ENCODE peak calls at places on chromosome 4, in six cellular contexts. F is HCT116, L is GM12878, E is HepG2, G is H1, Q is K562. U is an unnamed sample. For H3K9me3, the result is how much of the 10 kb centered on the place peaks cover.

GRCh38 chr4:103415801-103416200 is 217.7 kb upstream of the CENPE start:
- DNase-seq in F (no peak), L (no peak), E (no peak), G (no peak), Q (no peak), U (no peak)

GRCh38 chr4:10115657-10116624 is 658 bp downstream of the WDR1 start:
- DNase-seq in F (peak), L (peak), E (peak), G (peak), Q (peak), U (no peak)

GRCh38 chr4:6905501-6905900 is 4.1 kb upstream of the TBC1D14 start:
- DNase-seq in F (no peak), L (no peak), E (no peak), G (no peak), Q (no peak), U (no peak)

GRCh38 chr4:47210828-47211227 is 179.5 kb downstream of the GABRB1 start:
- DNase-seq in F (no peak), L (no peak), E (no peak), G (no peak), Q (no peak), U (no peak)

GRCh38 chr4:94175553-94176260 is 32.0 kb upstream of the SMARCAD1 start:
- DNase-seq in F (no peak), L (no peak), E (no peak), G (no peak), Q (no peak), U (no peak)

GRCh38 chr4:56301181-56302076 is 85.9 kb downstream of the AASDH start:
- DNase-seq in F (peak), L (peak), E (peak), G (peak), Q (peak), U (peak)

GRCh38 chr4:112735474-112735951 is 98.6 kb downstream of the LARP7 start:
- DNase-seq in F (no peak), L (peak), E (no peak), G (no peak), Q (no peak), U (no peak)

GRCh38 chr4:119897260-119897659 is 169.4 kb downstream of the MAD2L1 start:
- DNase-seq in F (no peak), L (no peak), E (no peak), G (no peak), Q (no peak), U (no peak)

GRCh38 chr4:52091811-52092210 is 40.7 kb downstream of the SPATA18 start:
- DNase-seq in F (no peak), L (no peak), E (peak), G (no peak), Q (no peak), U (no peak)

GRCh38 chr4:41660350-41660749 is 88.2 kb downstream of the PHOX2B start:
- DNase-seq in F (no peak), L (no peak), E (no peak), G (no peak), Q (no peak), U (no peak)

GRCh38 chr4:113476800-113477199 is 284.7 kb downstream of the CAMK2D start:
- DNase-seq in F (peak), L (no peak), E (no peak), G (no peak), Q (no peak), U (no peak)

GRCh38 chr4:137310593-137311490 is 221.5 kb downstream of the PCDH18 start:
- DNase-seq in F (no peak), L (no peak), E (no peak), G (no peak), Q (no peak), U (no peak)

GRCh38 chr4:185634066-185634652 is 98.9 kb upstream of the PDLIM3 start:
- DNase-seq in F (peak), L (no peak), E (peak), G (no peak), Q (peak), U (peak)

GRCh38 chr4:1255151-1255550 is 6.2 kb upstream of the CTBP1 start:
- DNase-seq in F (no peak), L (no peak), E (no peak), G (no peak), Q (no peak), U (no peak)

DNA sequence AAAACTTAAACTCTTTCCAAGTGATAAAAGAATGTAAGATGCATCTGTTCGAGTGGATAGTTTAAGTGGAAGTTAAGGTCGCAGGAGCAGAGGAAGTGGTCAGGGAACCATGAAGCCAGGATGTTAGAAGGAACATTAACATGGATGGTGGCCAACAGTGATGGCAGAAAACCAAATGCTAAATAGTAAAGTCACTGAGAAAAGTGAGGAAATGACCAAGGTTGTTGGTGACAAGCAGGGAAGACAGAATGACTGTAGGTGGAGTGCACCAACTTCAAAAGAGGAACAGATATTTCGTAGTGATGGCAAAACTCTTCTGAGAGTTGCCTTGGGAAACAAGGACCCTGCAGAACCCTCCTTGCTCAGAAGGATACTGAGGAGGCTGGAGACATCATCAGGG is 226.2 kb downstream of the PALLD start:
- DNase-seq in F (no peak), L (no peak), E (no peak), G (no peak), Q (no peak), U (no peak)
- TF ChIP-seq ZNF274 in F (no peak), L (no peak), E (no peak), G (no peak), Q (no peak), U (no peak)

GRCh38 chr4:36233567-36234266 is 10.6 kb downstream of the ARAP2 start:
- DNase-seq in F (no peak), L (no peak), E (no peak), G (no peak), Q (no peak), U (no peak)
- H3K9me3 ChIP-seq in F (under half), L (under half), E (under half), G (under half), Q (under half), U (under half)

GRCh38 chr4:83340692-83341343 is 6.2 kb upstream of the HPSE start:
- DNase-seq in F (no peak), L (no peak), E (no peak), G (no peak), Q (no peak), U (no peak)
- TF ChIP-seq YY1 in F (no peak), L (no peak), E (no peak), G (no peak), Q (no peak), U (no peak)

GRCh38 chr4:143296397-143297067 is 40.1 kb upstream of the GAB1 start:
- DNase-seq in F (no peak), L (no peak), E (no peak), G (no peak), Q (no peak), U (no peak)

GRCh38 chr4:143292858-143293257 is 43.8 kb upstream of the GAB1 start:
- DNase-seq in F (no peak), L (no peak), E (no peak), G (no peak), Q (no peak), U (no peak)

GRCh38 chr4:143294710-143295109 is 42.0 kb upstream of the GAB1 start:
- DNase-seq in F (no peak), L (no peak), E (no peak), G (no peak), Q (no peak), U (no peak)

GRCh38 chr4:143291334-143291733 is 45.3 kb upstream of the GAB1 start:
- DNase-seq in F (no peak), L (no peak), E (no peak), G (no peak), Q (no peak), U (no peak)

DNA sequence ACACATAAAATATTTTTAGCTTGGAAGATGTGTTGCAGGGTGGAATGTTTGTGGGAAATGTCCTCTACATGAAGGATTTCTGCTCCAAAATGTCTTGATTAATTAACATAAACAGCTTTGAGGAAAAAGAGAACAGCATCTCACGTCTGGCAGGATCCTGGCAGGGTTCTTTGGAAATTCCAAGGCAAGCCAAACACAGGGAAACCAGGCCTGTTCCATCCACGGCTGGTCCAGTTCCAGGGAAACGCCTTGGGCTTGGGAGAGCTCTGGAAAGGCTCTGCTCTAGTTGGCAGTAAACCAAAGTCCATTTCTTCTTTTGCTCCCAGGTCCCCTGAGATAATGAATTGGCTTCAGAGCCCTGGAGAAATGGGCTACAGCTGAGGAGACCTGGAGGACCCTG is 42.4 kb upstream of the GAB1 start:
- DNase-seq in F (no peak), L (no peak), E (no peak), G (no peak), Q (no peak), U (no peak)
- TF ChIP-seq ZNF274 in F (no peak), L (no peak), E (no peak), G (no peak), Q (no peak), U (no peak)

GRCh38 chr4:183522821-183523220 is 18.0 kb downstream of the ING2 start:
- DNase-seq in F (no peak), L (no peak), E (no peak), G (no peak), Q (no peak), U (no peak)
- H3K9me3 ChIP-seq in F (under half), L (under half), E (under half), G (under half), Q (under half), U (under half)

DNA sequence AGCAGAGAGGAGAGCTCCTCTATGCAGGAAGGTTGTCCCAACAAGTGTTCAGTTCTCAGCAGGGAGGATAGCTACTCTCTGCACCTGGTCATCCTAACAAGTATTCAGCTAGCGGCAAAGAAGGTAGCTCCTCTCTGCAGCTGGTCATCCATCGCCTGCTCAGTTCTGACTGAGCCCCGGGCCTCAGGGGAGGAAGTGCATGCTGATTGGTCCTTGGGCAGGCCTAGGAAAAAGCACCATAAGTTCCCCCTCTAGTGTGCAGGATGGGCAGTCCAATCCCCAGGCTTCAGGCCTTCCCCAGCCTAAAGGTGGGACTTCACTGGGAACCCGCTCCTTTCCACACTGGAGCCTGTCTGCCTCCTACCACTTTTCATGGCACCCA is 4.4 kb upstream of the FBXW7 start:
- DNase-seq in F (no peak), L (no peak), E (peak), G (peak), Q (no peak), U (no peak)
- TF ChIP-seq YY1 in F (no peak), L (no peak), E (no peak), G (no peak), Q (no peak), U (no peak)

GRCh38 chr4:153159728-153160221 is 44.5 kb upstream of the TRIM2 start:
- DNase-seq in F (no peak), L (no peak), E (no peak), G (no peak), Q (no peak), U (no peak)
- TF ChIP-seq ZNF274 in F (no peak), L (no peak), E (no peak), G (no peak), Q (no peak), U (no peak)